ENCODE peak calls at places on chromosomes 2 and 18, in five cellular contexts. V is GM12878, J is fibroblast of lung, I is PC-9, F is hepatocyte. T is an unnamed sample.
A peak's percentile ranks its signal among the peaks of the same experiment; 100 is the strongest.

GRCh38 chr2:128501022-128501690 is 182.5 kb upstream of the HS6ST1 start:
- DNase-seq in V (no peak), F (no peak), I (no peak), J (no peak), T (no peak)

GRCh38 chr2:234027646-234028045 is 22.9 kb upstream of the SPP2 start:
- DNase-seq in F (no peak), V (no peak), I (no peak), J (peak; percentile 37), T (no peak)

GRCh38 chr18:41989508-41989907 is 34.5 kb downstream of the PIK3C3 start:
- DNase-seq in I (no peak), V (no peak), F (no peak), J (no peak), T (no peak)

GRCh38 chr2:23380562-23381065 is 4.4 kb upstream of the KLHL29 start:
- DNase-seq in V (peak; percentile 82), J (no peak), F (no peak), I (peak; percentile 31), T (no peak)

GRCh38 chr18:49059028-49059670 is 108.4 kb upstream of the SMAD7 start:
- DNase-seq in V (no peak), J (no peak), I (no peak), F (no peak), T (no peak)

GRCh38 chr2:204265701-204266310 is 279.5 kb upstream of the PARD3B start:
- DNase-seq in I (no peak), F (no peak), V (no peak), J (no peak), T (no peak)

GRCh38 chr2:140247451-140248205 is 1467.4 kb upstream of the NXPH2 start:
- DNase-seq in J (peak; percentile 1), F (no peak), V (no peak), I (no peak), T (no peak)

GRCh38 chr2:138335036-138335435 is 166.5 kb upstream of the SPOPL start:
- DNase-seq in J (no peak), F (peak; percentile 5), V (no peak), I (no peak), T (no peak)

GRCh38 chr2:191665286-191665685 is 12.7 kb upstream of the NABP1 start:
- DNase-seq in F (no peak), J (peak; percentile 78), V (no peak), I (no peak), T (no peak)

GRCh38 chr2:116874021-116874420 is 940.5 kb upstream of the DDX18 start:
- DNase-seq in I (no peak), F (no peak), J (no peak), V (no peak), T (no peak)

GRCh38 chr2:178761759-178762371 is 45.4 kb downstream of the TTN start:
- DNase-seq in F (peak; percentile 77), J (peak; percentile 36), I (peak; percentile 46), V (peak; percentile 12), T (no peak)

GRCh38 chr2:100752628-100753333 is 67.2 kb upstream of the NPAS2 start:
- DNase-seq in F (peak; percentile 31), I (no peak), J (peak; percentile 92), V (no peak), T (no peak)

GRCh38 chr2:39455826-39456225 is 18.7 kb upstream of the MAP4K3 start:
- DNase-seq in I (no peak), F (no peak), V (no peak), J (peak; percentile 93), T (no peak)

GRCh38 chr2:75600418-75601088 is 39.8 kb upstream of the EVA1A start:
- DNase-seq in J (no peak), V (no peak), I (no peak), F (peak; percentile 48), T (peak; percentile 87)

GRCh38 chr2:217622205-217622621 is 380.6 kb downstream of the TNS1 start:
- DNase-seq in I (no peak), F (peak; percentile 81), J (peak; percentile 91), V (no peak), T (no peak)

GRCh38 chr2:172200495-172201085 is 97.9 kb upstream of the DLX2 start:
- DNase-seq in F (no peak), V (no peak), J (peak; percentile 28), I (no peak), T (no peak)
- TF ChIP-seq CTCF in F (no peak), V (peak; percentile 29), J (peak; percentile 63), I (peak; percentile 84), T (no peak)

GRCh38 chr2:221973502-221973901 is 325.3 kb downstream of the PAX3 start:
- DNase-seq in F (no peak), V (no peak), I (no peak), J (no peak), T (no peak)
- H3K27me3 ChIP-seq in F (no peaks in the 10 kb centered on the region), V (no peaks in the 10 kb centered on the region), I (no peaks in the 10 kb centered on the region), J (no peaks in the 10 kb centered on the region), T (no peaks in the 10 kb centered on the region)

GRCh38 chr2:45918816-45919655 is 267.6 kb downstream of the PRKCE start:
- DNase-seq in J (no peak), I (no peak), V (no peak), F (no peak), T (no peak)
- H4K20me1 ChIP-seq in J (no peaks in the 10 kb centered on the region), I (peaks cover 10% of the 10 kb centered on the region), V (no peaks in the 10 kb centered on the region), F (no peaks in the 10 kb centered on the region), T (no peaks in the 10 kb centered on the region)

GRCh38 chr18:47262397-47263196 is 11.1 kb upstream of the SKOR2 start:
- DNase-seq in I (no peak), J (no peak), F (no peak), V (no peak), T (no peak)

GRCh38 chr18:47263828-47264314 is 12.4 kb upstream of the SKOR2 start:
- DNase-seq in V (no peak), J (no peak), F (no peak), I (no peak), T (no peak)

GRCh38 chr18:47265197-47265596 is 13.7 kb upstream of the SKOR2 start:
- DNase-seq in V (no peak), J (peak; percentile 64), F (no peak), I (no peak), T (no peak)

GRCh38 chr18:47261902-47262301 is 10.4 kb upstream of the SKOR2 start:
- DNase-seq in I (no peak), F (no peak), J (no peak), V (no peak), T (no peak)

DNA sequence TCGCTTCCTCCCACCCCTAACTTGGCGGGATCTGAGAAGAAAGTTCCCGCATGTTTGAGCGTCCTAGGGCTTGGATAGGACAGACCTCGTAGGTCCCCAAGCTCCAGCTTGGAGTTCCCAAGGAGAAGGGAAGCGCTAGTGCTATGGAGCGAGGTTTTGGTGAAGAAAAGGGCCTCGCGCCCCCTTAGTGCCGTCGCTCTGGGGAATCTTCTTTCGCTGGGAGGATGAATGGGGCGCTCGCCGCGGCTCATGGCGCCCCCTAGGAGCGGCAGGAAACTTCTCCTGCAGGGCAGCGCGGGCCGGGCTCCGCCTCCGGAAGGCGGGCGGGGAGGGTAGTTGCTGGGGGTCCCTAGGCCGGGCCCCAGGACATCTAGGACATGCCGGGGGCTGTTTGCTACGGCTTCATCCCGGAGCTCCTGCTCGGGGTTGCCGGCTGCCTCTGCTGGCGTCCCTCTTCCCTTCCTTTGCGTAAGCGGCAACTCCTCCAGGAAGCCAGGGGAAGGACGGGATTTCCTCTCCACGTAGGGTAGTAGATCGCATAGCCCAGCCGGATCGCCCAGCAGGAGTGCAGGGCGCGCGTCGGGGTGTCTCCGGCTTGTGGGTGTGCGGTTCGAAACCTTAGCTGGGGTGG is 11.9 kb upstream of the SKOR2 start:
- DNase-seq in I (no peak), J (no peak), F (no peak), V (no peak), T (no peak)
- TF ChIP-seq CTCF in I (no peak), J (peak; percentile 48), F (peak; percentile 24), V (no peak), T (peak; percentile 13)

GRCh38 chr18:13220326-13220991 is 1.9 kb downstream of the LDLRAD4 start:
- DNase-seq in J (peak; percentile 56), V (no peak), I (no peak), F (peak; percentile 34), T (no peak)

GRCh38 chr18:13219576-13219975 is 1.0 kb downstream of the LDLRAD4 start:
- DNase-seq in J (no peak), F (no peak), I (no peak), V (no peak), T (no peak)

GRCh38 chr18:13217971-13218375 is 587 bp upstream of the LDLRAD4 start:
- DNase-seq in I (no peak), V (no peak), J (peak; percentile 21), F (no peak), T (no peak)

GRCh38 chr18:13218376-13219011 is at the start of gene LDLRAD4:
- DNase-seq in V (no peak), J (peak; percentile 22), I (no peak), F (peak; percentile 55), T (no peak)

GRCh38 chr18:13219012-13219396 is 444 bp downstream of the LDLRAD4 start:
- DNase-seq in V (no peak), F (no peak), J (no peak), I (no peak), T (no peak)
- H3K27me3 ChIP-seq in V (peaks cover 24% of the 10 kb centered on the region), F (peaks cover 13% of the 10 kb centered on the region), J (peaks cover 46% of the 10 kb centered on the region), I (peaks cover 65% of the 10 kb centered on the region), T (peaks cover 69% of the 10 kb centered on the region)

GRCh38 chr18:76387608-76388007 is 107.4 kb downstream of the ZNF516 start:
- DNase-seq in V (no peak), F (no peak), I (no peak), J (no peak), T (no peak)

GRCh38 chr18:76388261-76388660 is 106.8 kb downstream of the ZNF516 start:
- DNase-seq in J (no peak), F (no peak), I (no peak), V (no peak), T (no peak)

GRCh38 chr18:76385681-76385975 is 109.4 kb downstream of the ZNF516 start:
- DNase-seq in I (no peak), J (no peak), V (no peak), F (no peak), T (no peak)

GRCh38 chr18:76386071-76386470 is 109.0 kb downstream of the ZNF516 start:
- DNase-seq in J (no peak), I (no peak), F (no peak), V (no peak), T (no peak)

GRCh38 chr18:76386886-76387285 is 108.2 kb downstream of the ZNF516 start:
- DNase-seq in J (no peak), F (no peak), I (no peak), V (no peak), T (no peak)
- H4K20me1 ChIP-seq in J (peaks cover 2% of the 10 kb centered on the region), F (peaks cover 76% of the 10 kb centered on the region), I (peaks cover 25% of the 10 kb centered on the region), V (peaks cover 7% of the 10 kb centered on the region), T (peaks cover 13% of the 10 kb centered on the region)

GRCh38 chr18:58484989-58485962 is 143.6 kb downstream of the ALPK2 start:
- DNase-seq in V (no peak), J (no peak), I (no peak), F (peak; percentile 49), T (no peak)
- TF ChIP-seq CTCF in V (no peak), J (no peak), I (no peak), F (peak; percentile 19), T (no peak)

DNA sequence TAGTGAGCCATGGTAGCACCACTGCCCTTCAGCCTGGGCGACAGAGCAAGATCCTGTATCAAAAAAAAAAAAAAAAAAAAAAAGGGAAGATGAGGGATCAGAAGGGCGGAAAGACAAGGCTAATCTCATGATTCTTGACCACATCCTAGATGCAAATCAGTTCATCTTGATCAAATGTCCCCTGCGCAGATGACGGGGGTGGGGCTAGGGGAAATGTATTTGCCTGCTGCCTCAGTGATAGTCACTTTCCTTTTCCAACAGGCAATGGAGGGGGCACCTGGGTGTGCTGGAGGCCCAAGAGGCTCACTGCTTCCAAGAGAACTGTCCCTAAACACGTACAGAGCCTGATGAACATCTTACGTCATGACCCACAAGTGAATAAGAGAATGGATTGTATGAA is 3.6 kb upstream of the EMILIN2 start:
- DNase-seq in J (no peak), I (no peak), V (no peak), F (no peak), T (no peak)
- H3K27me3 ChIP-seq in J (peaks cover 28% of the 10 kb centered on the region), I (peaks cover 26% of the 10 kb centered on the region), V (peaks cover 8% of the 10 kb centered on the region), F (peaks cover 29% of the 10 kb centered on the region), T (peaks cover 39% of the 10 kb centered on the region)

T was measured in keratinocyte.